ENCODE peak calls at places on chromosome 20, in seven cellular contexts. U, F, L, Q, O, I and H are unnamed samples.

GRCh38 chr20:32582659-32583580 is 2.2 kb downstream of the NOL4L start:
- DNase-seq in I (no peak), O (no peak), U (no peak), L (no peak), F (no peak), Q (no peak), H (no peak)

GRCh38 chr20:18632196-18632789 is 44.4 kb downstream of the DTD1 start:
- DNase-seq in U (peak), O (peak), F (no peak), L (peak), I (peak), Q (no peak), H (peak)

GRCh38 chr20:23293689-23294088 is 56.9 kb upstream of the NXT1 start:
- DNase-seq in U (peak), O (no peak), I (no peak), F (no peak), Q (no peak), L (no peak), H (no peak)

GRCh38 chr20:57429579-57430202 is 38.5 kb downstream of the RBM38 start:
- DNase-seq in Q (no peak), F (no peak), U (no peak), L (peak), O (no peak), I (no peak), H (no peak)

GRCh38 chr20:38833154-38833856 is 27.8 kb downstream of the PPP1R16B start:
- DNase-seq in U (no peak), F (no peak), Q (no peak), I (no peak), L (no peak), O (no peak), H (no peak)

GRCh38 chr20:48107560-48107959 is 322.3 kb upstream of the SULF2 start:
- DNase-seq in I (no peak), U (no peak), L (no peak), O (no peak), Q (no peak), F (no peak), H (peak)

GRCh38 chr20:47878601-47879004 is 93.3 kb upstream of the SULF2 start:
- DNase-seq in U (no peak), O (no peak), L (no peak), F (no peak), I (no peak), Q (no peak), H (no peak)

GRCh38 chr20:325043-325888 is at the start of gene SOX12:
- DNase-seq in L (peak), Q (no peak), U (peak), F (peak), I (peak), O (peak), H (no peak)

GRCh38 chr20:62970307-62971210 is 18.1 kb downstream of the SLC17A9 start:
- DNase-seq in Q (no peak), U (no peak), I (no peak), L (no peak), F (no peak), O (no peak), H (no peak)
- H3K4me3 ChIP-seq in Q (no peak), U (no peak), I (no peak), L (no peak), F (no peak), O (no peak), H (no peak)

DNA sequence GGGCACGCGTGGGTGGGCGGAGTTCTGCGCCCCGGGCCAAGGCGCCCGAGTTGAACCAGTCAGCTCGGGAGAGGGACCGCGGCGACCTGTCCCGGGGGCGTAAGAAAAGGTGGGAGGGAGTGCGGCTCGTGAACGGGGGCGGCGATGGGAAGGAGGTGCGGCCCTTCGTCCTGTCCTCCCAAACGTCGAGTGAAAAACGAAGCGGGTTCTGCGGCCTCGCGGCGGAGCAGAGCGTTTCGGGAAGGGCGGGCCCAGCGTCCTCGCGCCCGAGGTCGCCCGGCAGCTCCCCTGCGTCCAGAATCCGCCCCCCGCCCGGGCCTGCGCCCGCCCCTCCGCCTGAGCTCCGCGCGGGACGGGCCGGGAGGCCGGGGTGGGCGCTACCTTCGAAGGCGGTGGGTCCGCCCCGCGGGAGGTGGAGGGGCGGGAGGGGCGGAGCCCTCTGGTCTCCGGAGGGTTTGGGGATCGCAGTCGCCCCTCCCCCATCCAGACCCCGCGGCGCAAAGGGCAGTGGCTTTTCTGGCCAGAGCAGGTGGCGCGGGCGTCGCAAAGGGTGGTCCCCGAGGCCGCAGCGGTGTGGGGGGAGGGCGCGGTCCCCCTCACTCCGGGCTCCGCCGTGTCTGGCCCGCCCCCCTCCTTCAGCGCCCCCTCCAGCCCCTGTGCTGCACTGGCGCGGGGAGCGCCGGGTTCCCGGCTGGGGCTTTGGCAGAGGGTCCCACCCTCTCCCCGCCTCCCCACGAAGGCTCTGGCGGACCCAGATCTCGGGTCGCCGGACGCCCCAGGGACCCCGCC is 838 bp downstream of the STMN3 start:
- DNase-seq in O (peak), I (peak), L (no peak), Q (no peak), F (no peak), U (no peak), H (no peak)
- TF ChIP-seq CTCF in O (no peak), I (no peak), L (no peak), Q (no peak), F (no peak), U (no peak), H (no peak)

GRCh38 chr20:30598460-30599230 is 658.8 kb upstream of the DEFB115 start:
- DNase-seq in L (no peak), U (no peak), F (no peak), I (no peak), O (no peak), Q (no peak), H (no peak)

GRCh38 chr20:30599990-30600389 is 657.5 kb upstream of the DEFB115 start:
- DNase-seq in L (no peak), F (no peak), Q (no peak), U (no peak), O (no peak), I (no peak), H (no peak)

GRCh38 chr20:30606990-30607389 is 650.5 kb upstream of the DEFB115 start:
- DNase-seq in O (no peak), Q (no peak), F (no peak), L (no peak), I (no peak), U (no peak), H (no peak)

GRCh38 chr20:30602424-30602823 is 655.0 kb upstream of the DEFB115 start:
- DNase-seq in U (no peak), O (no peak), F (no peak), L (no peak), Q (no peak), I (no peak), H (no peak)

GRCh38 chr20:30601974-30602373 is 655.5 kb upstream of the DEFB115 start:
- DNase-seq in I (no peak), F (no peak), U (no peak), L (no peak), Q (no peak), O (no peak), H (no peak)
- H3K4me3 ChIP-seq in I (no peak), F (no peak), U (no peak), L (no peak), Q (no peak), O (no peak), H (no peak)

DNA sequence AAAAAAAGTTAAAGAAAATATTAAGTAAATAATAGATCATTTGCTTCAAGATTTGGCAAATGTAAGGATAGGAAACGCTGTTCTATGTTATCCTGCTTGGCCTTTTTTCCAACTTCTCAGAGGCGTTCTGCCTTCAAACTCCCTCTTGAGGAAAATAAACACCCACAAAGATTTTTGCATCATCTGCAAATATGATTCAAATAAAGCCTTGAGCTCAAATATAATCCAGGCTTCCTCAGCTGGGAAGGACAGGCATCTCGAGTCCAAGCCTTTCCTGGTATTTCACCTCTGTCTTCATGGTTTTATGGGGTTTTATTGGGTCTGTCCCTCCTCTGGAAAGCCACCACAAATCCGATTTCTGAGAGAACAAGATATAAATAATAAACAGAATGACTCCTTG is 67.7 kb upstream of the PTPN1 start:
- DNase-seq in F (no peak), I (no peak), O (no peak), Q (no peak), U (no peak), L (no peak), H (no peak)
- TF ChIP-seq CTCF in F (no peak), I (no peak), O (no peak), Q (no peak), U (no peak), L (no peak), H (no peak)

GRCh38 chr20:36463212-36464061 is 77.9 kb upstream of the MYL9 start:
- DNase-seq in I (no peak), L (no peak), O (no peak), U (no peak), Q (no peak), F (no peak), H (no peak)
- H3K4me3 ChIP-seq in I (peak), L (peak), O (peak), U (no peak), Q (peak), F (peak), H (peak)

GRCh38 chr20:3409417-3409816 is 1.9 kb upstream of the DNAAF9 start:
- DNase-seq in Q (no peak), O (no peak), U (no peak), F (no peak), L (no peak), I (no peak), H (no peak)
- TF ChIP-seq CTCF in Q (no peak), O (no peak), U (no peak), F (no peak), L (no peak), I (no peak), H (no peak)

GRCh38 chr20:3900187-3900604 is 11.0 kb downstream of the PANK2 start:
- DNase-seq in F (no peak), L (no peak), U (no peak), Q (no peak), O (no peak), I (no peak), H (no peak)

GRCh38 chr20:3904224-3904623 is 15.0 kb downstream of the PANK2 start:
- DNase-seq in U (no peak), Q (no peak), O (no peak), L (no peak), F (no peak), I (no peak), H (no peak)

GRCh38 chr20:3902446-3902845 is 13.3 kb downstream of the PANK2 start:
- DNase-seq in L (no peak), F (no peak), U (no peak), I (no peak), Q (no peak), O (no peak), H (no peak)

GRCh38 chr20:3901028-3901746 is 12.0 kb downstream of the PANK2 start:
- DNase-seq in O (no peak), F (no peak), L (no peak), Q (no peak), I (no peak), U (no peak), H (no peak)

GRCh38 chr20:3902041-3902440 is 12.9 kb downstream of the PANK2 start:
- DNase-seq in I (no peak), L (no peak), F (no peak), O (no peak), Q (no peak), U (no peak), H (no peak)
- H3K4me3 ChIP-seq in I (no peak), L (no peak), F (no peak), O (no peak), Q (no peak), U (no peak), H (no peak)

DNA sequence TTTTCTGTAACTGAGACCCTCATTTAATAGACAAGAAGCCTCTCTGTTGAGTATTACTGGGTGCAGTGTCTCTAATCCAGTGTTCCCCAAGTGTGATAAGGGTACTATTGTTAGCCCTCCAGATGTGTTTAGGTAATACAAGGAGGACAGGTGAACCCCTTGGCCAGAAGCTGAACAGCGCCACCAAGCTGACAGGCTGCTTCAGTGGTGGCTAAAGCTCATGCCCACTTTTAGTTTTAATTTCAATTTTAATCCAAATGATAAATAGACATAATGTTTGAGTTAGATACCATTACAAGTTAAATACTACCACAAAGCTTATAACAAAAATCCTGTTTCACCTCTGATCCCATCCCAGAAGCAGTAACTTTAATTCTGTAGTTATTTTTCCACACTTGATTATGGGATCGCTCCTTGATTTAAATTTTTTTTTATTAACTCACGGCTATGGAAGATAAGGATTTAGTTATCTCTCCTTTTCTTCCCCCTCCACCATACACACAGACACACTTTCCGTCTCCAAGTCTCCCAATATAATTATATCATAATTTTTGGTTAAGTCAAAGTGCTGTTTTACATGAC is 8.3 kb upstream of the STK35 start:
- DNase-seq in L (peak), I (no peak), Q (no peak), U (no peak), O (no peak), F (no peak), H (no peak)
- TF ChIP-seq CTCF in L (peak), I (peak), Q (peak), U (no peak), O (peak), F (peak), H (peak)

GRCh38 chr20:46020515-46020914 is 8.5 kb upstream of the SLC12A5 start:
- DNase-seq in Q (no peak), L (no peak), F (no peak), O (no peak), I (no peak), U (no peak), H (no peak)

GRCh38 chr20:46021361-46022359 is 7.4 kb upstream of the SLC12A5 start:
- DNase-seq in L (no peak), Q (no peak), U (no peak), F (no peak), I (no peak), O (peak), H (no peak)

GRCh38 chr20:46023148-46023484 is 5.9 kb upstream of the SLC12A5 start:
- DNase-seq in Q (no peak), U (no peak), L (no peak), O (no peak), I (no peak), F (no peak), H (no peak)

GRCh38 chr20:46023999-46024398 is 5.0 kb upstream of the SLC12A5 start:
- DNase-seq in F (no peak), I (no peak), L (no peak), O (no peak), U (no peak), Q (no peak), H (no peak)

GRCh38 chr20:46022411-46023147 is 6.4 kb upstream of the SLC12A5 start:
- DNase-seq in L (no peak), F (no peak), U (no peak), O (peak), I (peak), Q (no peak), H (no peak)
- H3K4me3 ChIP-seq in L (peak), F (peak), U (no peak), O (no peak), I (no peak), Q (peak), H (no peak)